ENCODE peak calls at places on chromosomes 7 and 10, in nine cellular contexts. D is kidney tubule cell; Z is activated CD8-positive, alpha-beta memory T cell treated with anti-CD3 and anti-CD28 coated beads for 48 hours; U is G401; R is dermis blood vessel endothelial cell; E is glutamatergic neuron; W is activated effector memory CD4-positive, alpha-beta T cell treated with anti-CD3 and anti-CD28 coated beads, Interleukin-2, amount 50 U/mL, for 16 hours; N is activated CD4-positive, alpha-beta memory T cell treated with anti-CD3 and anti-CD28 coated beads for 36 hours; M is posterior cingulate gyrus. G is an unnamed sample.

GRCh38 chr7:104130726-104131125 is 77.1 kb downstream of the ORC5 start:
- DNase-seq in D (no peak), Z (no peak), U (no peak), R (peak), E (no peak), W (no peak), N (no peak), M (no peak), G (no peak)

GRCh38 chr10:121553455-121553854 is 44.8 kb downstream of the FGFR2 start:
- DNase-seq in D (no peak), Z (no peak), U (no peak), R (no peak), E (no peak), W (no peak), N (no peak), M (no peak), G (no peak)

GRCh38 chr10:125982256-125982948 is 86.0 kb downstream of the FANK1 start:
- DNase-seq in D (peak), Z (no peak), U (peak), R (peak), E (peak), W (no peak), N (no peak), M (peak), G (peak)

GRCh38 chr10:103493362-103493871 is at the start of gene NEURL1:
- DNase-seq in D (no peak), Z (no peak), U (peak), R (peak), E (peak), W (peak), N (peak), M (peak), G (peak)

GRCh38 chr7:117495313-117495712 is 15.5 kb downstream of the CFTR start:
- DNase-seq in D (no peak), Z (no peak), U (no peak), R (no peak), E (no peak), W (no peak), N (no peak), M (no peak), G (no peak)

GRCh38 chr10:78541528-78542470 is 508.1 kb downstream of the RPS24 start:
- DNase-seq in D (no peak), Z (no peak), U (no peak), R (no peak), E (no peak), W (no peak), N (peak), M (no peak), G (peak)

GRCh38 chr10:97399843-97400545 is 1.1 kb downstream of the RRP12 start:
- DNase-seq in D (peak), Z (no peak), U (no peak), R (peak), E (peak), W (peak), N (peak), M (peak), G (peak)

GRCh38 chr7:133936074-133936473 is 191.1 kb upstream of the LRGUK start:
- DNase-seq in D (peak), Z (no peak), U (no peak), R (no peak), E (no peak), W (no peak), N (no peak), M (no peak), G (no peak)

GRCh38 chr7:102004229-102004628 is 186.8 kb downstream of the CUX1 start:
- DNase-seq in D (no peak), Z (no peak), U (no peak), R (no peak), E (no peak), W (no peak), N (no peak), M (no peak), G (no peak)

GRCh38 chr10:7121154-7121797 is 289.6 kb downstream of the SFMBT2 start:
- DNase-seq in D (peak), Z (no peak), U (no peak), R (peak), E (peak), W (peak), N (peak), M (peak), G (peak)

GRCh38 chr10:32793033-32793432 is 165.0 kb downstream of the ITGB1 start:
- DNase-seq in D (no peak), Z (no peak), U (no peak), R (no peak), E (no peak), W (no peak), N (no peak), M (no peak), G (no peak)

GRCh38 chr7:145478551-145478950 is 638.0 kb upstream of the CNTNAP2 start:
- DNase-seq in D (no peak), Z (no peak), U (no peak), R (no peak), E (no peak), W (no peak), N (no peak), M (no peak), G (no peak)

GRCh38 chr10:80161321-80162084 is 29.0 kb downstream of the PLAC9 start:
- DNase-seq in D (no peak), Z (no peak), U (peak), R (peak), E (no peak), W (no peak), N (no peak), M (peak), G (no peak)

GRCh38 chr7:159020987-159021386 is 123.7 kb downstream of the VIPR2 start:
- DNase-seq in D (no peak), Z (no peak), U (no peak), R (no peak), E (peak), W (no peak), N (no peak), M (peak), G (peak)